ENCODE peak calls at places on chromosome 16, in four cellular contexts. Y is stimulated activated CD8-positive, alpha-beta memory T cell treated with anti-CD3 and anti-CD28 coated beads, Interleukin-7, amount 100 ng/mL, for 48 hours; V is AG09319; H is MG63. D is an unnamed sample.

GRCh38 chr16:15861996-15862395 is 5.2 kb upstream of the MYH11 start:
- DNase-seq in Y (no peak), V (no peak), H (no peak), D (no peak)

GRCh38 chr16:84929421-84930297 is 81.7 kb downstream of the ZDHHC7 start:
- DNase-seq in Y (no peak), V (no peak), H (no peak), D (no peak)

GRCh38 chr16:67403976-67404555 is 10.8 kb upstream of the TPPP3 start:
- DNase-seq in Y (no peak), V (no peak), H (no peak), D (no peak)

GRCh38 chr16:57092786-57093301 is 461 bp downstream of the CPNE2 start:
- DNase-seq in Y (no peak), V (no peak), H (peak; percentile 70), D (peak; percentile 22)

GRCh38 chr16:85627102-85627834 is 14.1 kb downstream of the GSE1 start:
- DNase-seq in Y (no peak), V (no peak), H (no peak), D (no peak)

GRCh38 chr16:84446086-84446485 is 58.4 kb downstream of the MEAK7 start:
- DNase-seq in Y (no peak), V (no peak), H (no peak), D (no peak)

GRCh38 chr16:6096931-6097665 is 999.5 kb upstream of the EEF2KMT start:
- DNase-seq in Y (no peak), V (no peak), H (no peak), D (peak; percentile 88)

GRCh38 chr16:2686912-2687507 is 4.7 kb downstream of the KCTD5 start:
- DNase-seq in Y (no peak), V (no peak), H (no peak), D (no peak)

GRCh38 chr16:65388592-65388991 is 266.7 kb upstream of the CDH11 start:
- DNase-seq in Y (no peak), V (peak; percentile 14), H (no peak), D (peak; percentile 84)

GRCh38 chr16:4688674-4689045 is 4.7 kb upstream of the NUDT16L1 start:
- DNase-seq in Y (no peak), V (no peak), H (no peak), D (no peak)

GRCh38 chr16:59263980-59264379 is 529.9 kb upstream of the GOT2 start:
- DNase-seq in Y (no peak), V (no peak), H (no peak), D (no peak)

D was measured in RPMI7951.